ENCODE peak calls at places on chromosomes 6 and 20, in six cellular contexts. One of them, this sample, is unnamed.

GRCh38 chr6:125794342-125795137 is 3.8 kb downstream of the NCOA7 start:
- DNase-seq in fibroblast of mammary gland: peak; percentile 71
- DNase-seq in T-helper 2 cell: no peak
- DNase-seq in head of caudate nucleus: no peak
- DNase-seq in KBM-7: no peak
- DNase-seq in fibroblast of gingiva: peak; percentile 75
- DNase-seq in this sample: no peak

GRCh38 chr20:9323622-9324021 is 190.8 kb upstream of the LAMP5 start:
- DNase-seq in T-helper 2 cell: no peak
- DNase-seq in fibroblast of mammary gland: no peak
- DNase-seq in head of caudate nucleus: no peak
- DNase-seq in KBM-7: no peak
- DNase-seq in fibroblast of gingiva: no peak
- DNase-seq in this sample: no peak

GRCh38 chr6:140344149-140344913 is 969.9 kb upstream of the CITED2 start:
- DNase-seq in fibroblast of gingiva: peak; percentile 34
- DNase-seq in fibroblast of mammary gland: peak; percentile 43
- DNase-seq in KBM-7: no peak
- DNase-seq in T-helper 2 cell: no peak
- DNase-seq in head of caudate nucleus: no peak
- DNase-seq in this sample: no peak

GRCh38 chr6:134676307-134677281 is 273.3 kb downstream of the ALDH8A1 start:
- DNase-seq in fibroblast of gingiva: peak; percentile 67
- DNase-seq in T-helper 2 cell: no peak
- DNase-seq in fibroblast of mammary gland: peak; percentile 95
- DNase-seq in KBM-7: no peak
- DNase-seq in head of caudate nucleus: peak; percentile 33
- DNase-seq in this sample: no peak

GRCh38 chr6:141996823-141997222 is 135.9 kb upstream of the GJE1 start:
- DNase-seq in fibroblast of gingiva: no peak
- DNase-seq in T-helper 2 cell: no peak
- DNase-seq in KBM-7: no peak
- DNase-seq in head of caudate nucleus: no peak
- DNase-seq in fibroblast of mammary gland: no peak
- DNase-seq in this sample: no peak

GRCh38 chr6:10684618-10685017 is 9.8 kb downstream of the C6orf52 start:
- DNase-seq in fibroblast of gingiva: no peak
- DNase-seq in KBM-7: no peak
- DNase-seq in T-helper 2 cell: no peak
- DNase-seq in head of caudate nucleus: no peak
- DNase-seq in fibroblast of mammary gland: no peak
- DNase-seq in this sample: no peak

GRCh38 chr6:107360476-107360875 is 98.9 kb downstream of the PDSS2 start:
- DNase-seq in T-helper 2 cell: no peak
- DNase-seq in KBM-7: no peak
- DNase-seq in fibroblast of gingiva: peak; percentile 84
- DNase-seq in head of caudate nucleus: no peak
- DNase-seq in fibroblast of mammary gland: peak; percentile 44
- DNase-seq in this sample: no peak

GRCh38 chr20:43658068-43658722 is 8.7 kb upstream of the MYBL2 start:
- DNase-seq in head of caudate nucleus: no peak
- DNase-seq in KBM-7: no peak
- DNase-seq in fibroblast of gingiva: no peak
- DNase-seq in fibroblast of mammary gland: peak; percentile 24
- DNase-seq in T-helper 2 cell: peak; percentile 22
- DNase-seq in this sample: no peak

GRCh38 chr6:16318538-16318937 is 80.2 kb downstream of the GMPR start:
- DNase-seq in fibroblast of gingiva: peak; percentile 66
- DNase-seq in head of caudate nucleus: peak; percentile 74
- DNase-seq in T-helper 2 cell: no peak
- DNase-seq in KBM-7: no peak
- DNase-seq in fibroblast of mammary gland: peak; percentile 90
- DNase-seq in this sample: no peak

GRCh38 chr20:56285496-56285895 is 37.0 kb downstream of the MC3R start:
- DNase-seq in head of caudate nucleus: no peak
- DNase-seq in fibroblast of mammary gland: peak; percentile 4
- DNase-seq in fibroblast of gingiva: no peak
- DNase-seq in T-helper 2 cell: no peak
- DNase-seq in KBM-7: no peak
- DNase-seq in this sample: no peak

GRCh38 chr6:170533792-170534191 is 19.3 kb downstream of the PSMB1 start:
- DNase-seq in KBM-7: no peak
- DNase-seq in fibroblast of gingiva: no peak
- DNase-seq in T-helper 2 cell: no peak
- DNase-seq in head of caudate nucleus: no peak
- DNase-seq in fibroblast of mammary gland: no peak
- DNase-seq in this sample: no peak

GRCh38 chr6:127879685-127880084 is 21.2 kb downstream of the THEMIS start:
- DNase-seq in head of caudate nucleus: peak; percentile 29
- DNase-seq in KBM-7: no peak
- DNase-seq in T-helper 2 cell: peak; percentile 37
- DNase-seq in fibroblast of mammary gland: peak; percentile 7
- DNase-seq in fibroblast of gingiva: peak; percentile 9
- DNase-seq in this sample: peak; percentile 3

GRCh38 chr6:2766767-2767314 is 1.6 kb downstream of the WRNIP1 start:
- DNase-seq in fibroblast of mammary gland: no peak
- DNase-seq in T-helper 2 cell: no peak
- DNase-seq in head of caudate nucleus: no peak
- DNase-seq in fibroblast of gingiva: no peak
- DNase-seq in KBM-7: no peak
- DNase-seq in this sample: no peak

GRCh38 chr6:157258878-157259277 is 64.4 kb downstream of the TMEM242 start:
- DNase-seq in head of caudate nucleus: no peak
- DNase-seq in KBM-7: no peak
- DNase-seq in fibroblast of gingiva: no peak
- DNase-seq in fibroblast of mammary gland: no peak
- DNase-seq in T-helper 2 cell: peak; percentile 78
- DNase-seq in this sample: no peak

GRCh38 chr20:645318-646106 is 7.5 kb downstream of the SRXN1 start:
- DNase-seq in fibroblast of mammary gland: peak; percentile 54
- DNase-seq in head of caudate nucleus: peak; percentile 67
- DNase-seq in KBM-7: peak; percentile 94
- DNase-seq in fibroblast of gingiva: peak; percentile 50
- DNase-seq in T-helper 2 cell: peak; percentile 66
- DNase-seq in this sample: peak; percentile 32

GRCh38 chr20:36128463-36129176 is 25.9 kb upstream of the EPB41L1 start:
- DNase-seq in T-helper 2 cell: no peak
- DNase-seq in fibroblast of mammary gland: peak; percentile 98
- DNase-seq in head of caudate nucleus: no peak
- DNase-seq in KBM-7: no peak
- DNase-seq in fibroblast of gingiva: peak; percentile 92
- DNase-seq in this sample: no peak

GRCh38 chr6:421211-421610 is 29.7 kb downstream of the IRF4 start:
- DNase-seq in fibroblast of gingiva: no peak
- DNase-seq in head of caudate nucleus: no peak
- DNase-seq in KBM-7: no peak
- DNase-seq in T-helper 2 cell: no peak
- DNase-seq in fibroblast of mammary gland: no peak
- DNase-seq in this sample: no peak

GRCh38 chr20:36827541-36828279 is 48.2 kb upstream of the TLDC2 start:
- DNase-seq in T-helper 2 cell: peak; percentile 87
- DNase-seq in fibroblast of gingiva: peak; percentile 70
- DNase-seq in KBM-7: no peak
- DNase-seq in head of caudate nucleus: no peak
- DNase-seq in fibroblast of mammary gland: no peak
- DNase-seq in this sample: no peak

GRCh38 chr20:63114693-63115069 is 101.2 kb downstream of the YTHDF1 start:
- DNase-seq in T-helper 2 cell: no peak
- DNase-seq in head of caudate nucleus: no peak
- DNase-seq in fibroblast of mammary gland: no peak
- DNase-seq in fibroblast of gingiva: no peak
- DNase-seq in KBM-7: no peak
- DNase-seq in this sample: no peak

GRCh38 chr6:43481591-43482242 is 4.3 kb downstream of the TJAP1 start:
- DNase-seq in head of caudate nucleus: no peak
- DNase-seq in fibroblast of gingiva: no peak
- DNase-seq in T-helper 2 cell: no peak
- DNase-seq in fibroblast of mammary gland: no peak
- DNase-seq in KBM-7: no peak
- DNase-seq in this sample: no peak

GRCh38 chr6:4133941-4134838 is 1.2 kb downstream of the ECI2 start:
- DNase-seq in head of caudate nucleus: peak; percentile 24
- DNase-seq in fibroblast of mammary gland: peak; percentile 25
- DNase-seq in T-helper 2 cell: peak; percentile 65
- DNase-seq in KBM-7: peak; percentile 41
- DNase-seq in fibroblast of gingiva: no peak
- DNase-seq in this sample: no peak

GRCh38 chr6:133724726-133725125 is 164.2 kb upstream of the TCF21 start:
- DNase-seq in head of caudate nucleus: no peak
- DNase-seq in fibroblast of gingiva: peak; percentile 42
- DNase-seq in T-helper 2 cell: no peak
- DNase-seq in fibroblast of mammary gland: peak; percentile 51
- DNase-seq in KBM-7: no peak
- DNase-seq in this sample: no peak

GRCh38 chr6:75381878-75382633 is 97.5 kb upstream of the TMEM30A start:
- DNase-seq in fibroblast of gingiva: peak; percentile 26
- DNase-seq in KBM-7: no peak
- DNase-seq in T-helper 2 cell: no peak
- DNase-seq in fibroblast of mammary gland: peak; percentile 34
- DNase-seq in head of caudate nucleus: no peak
- DNase-seq in this sample: no peak

GRCh38 chr6:25295651-25296050 is 16.5 kb downstream of the CARMIL1 start:
- DNase-seq in fibroblast of gingiva: no peak
- DNase-seq in fibroblast of mammary gland: peak; percentile 56
- DNase-seq in T-helper 2 cell: no peak
- DNase-seq in KBM-7: no peak
- DNase-seq in head of caudate nucleus: no peak
- DNase-seq in this sample: no peak

GRCh38 chr20:62241501-62241900 is 3.2 kb downstream of the OSBPL2 start:
- DNase-seq in fibroblast of gingiva: no peak
- DNase-seq in T-helper 2 cell: no peak
- DNase-seq in head of caudate nucleus: no peak
- DNase-seq in KBM-7: no peak
- DNase-seq in fibroblast of mammary gland: no peak
- DNase-seq in this sample: no peak

GRCh38 chr6:32153252-32153834 is 598 bp upstream of the PPT2 start:
- DNase-seq in head of caudate nucleus: peak; percentile 23
- DNase-seq in T-helper 2 cell: no peak
- DNase-seq in KBM-7: no peak
- DNase-seq in fibroblast of mammary gland: peak; percentile 38
- DNase-seq in fibroblast of gingiva: peak; percentile 45
- DNase-seq in this sample: no peak

GRCh38 chr6:21138359-21139094 is 455.0 kb upstream of the SOX4 start:
- DNase-seq in T-helper 2 cell: no peak
- DNase-seq in KBM-7: no peak
- DNase-seq in fibroblast of mammary gland: peak; percentile 47
- DNase-seq in fibroblast of gingiva: no peak
- DNase-seq in head of caudate nucleus: no peak
- DNase-seq in this sample: no peak

GRCh38 chr6:112298021-112298745 is 43.8 kb upstream of the LAMA4 start:
- DNase-seq in T-helper 2 cell: no peak
- DNase-seq in fibroblast of mammary gland: peak; percentile 97
- DNase-seq in head of caudate nucleus: peak; percentile 38
- DNase-seq in KBM-7: no peak
- DNase-seq in fibroblast of gingiva: peak; percentile 94
- DNase-seq in this sample: no peak

GRCh38 chr6:17349437-17349836 is 44.0 kb upstream of the CAP2 start:
- DNase-seq in fibroblast of mammary gland: no peak
- DNase-seq in KBM-7: no peak
- DNase-seq in fibroblast of gingiva: peak; percentile 73
- DNase-seq in T-helper 2 cell: no peak
- DNase-seq in head of caudate nucleus: no peak
- DNase-seq in this sample: no peak

GRCh38 chr6:158518196-158519127 is 41.4 kb upstream of the TMEM181 start:
- DNase-seq in fibroblast of gingiva: peak; percentile 82
- DNase-seq in fibroblast of mammary gland: peak; percentile 83
- DNase-seq in T-helper 2 cell: peak; percentile 93
- DNase-seq in KBM-7: peak; percentile 77
- DNase-seq in head of caudate nucleus: peak; percentile 80
- DNase-seq in this sample: peak; percentile 23

GRCh38 chr6:35401514-35401913 is 50.6 kb upstream of the FANCE start:
- DNase-seq in fibroblast of gingiva: no peak
- DNase-seq in head of caudate nucleus: no peak
- DNase-seq in fibroblast of mammary gland: no peak
- DNase-seq in KBM-7: no peak
- DNase-seq in T-helper 2 cell: no peak
- DNase-seq in this sample: no peak

GRCh38 chr6:22236626-22237414 is 60.0 kb downstream of the PRL start:
- DNase-seq in KBM-7: no peak
- DNase-seq in fibroblast of mammary gland: peak; percentile 99
- DNase-seq in T-helper 2 cell: no peak
- DNase-seq in fibroblast of gingiva: peak; percentile 96
- DNase-seq in head of caudate nucleus: no peak
- DNase-seq in this sample: no peak

GRCh38 chr6:75600694-75601265 is 900 bp upstream of the SENP6 start:
- DNase-seq in T-helper 2 cell: peak; percentile 41
- DNase-seq in fibroblast of gingiva: no peak
- DNase-seq in fibroblast of mammary gland: peak; percentile 28
- DNase-seq in head of caudate nucleus: no peak
- DNase-seq in KBM-7: peak; percentile 33
- DNase-seq in this sample: no peak

GRCh38 chr20:23179766-23180403 is 93.8 kb upstream of the CD93 start:
- DNase-seq in head of caudate nucleus: no peak
- DNase-seq in T-helper 2 cell: no peak
- DNase-seq in fibroblast of gingiva: no peak
- DNase-seq in KBM-7: no peak
- DNase-seq in fibroblast of mammary gland: peak; percentile 58
- DNase-seq in this sample: no peak

GRCh38 chr6:111367393-111368088 is 115.5 kb downstream of the REV3L start:
- DNase-seq in KBM-7: no peak
- DNase-seq in head of caudate nucleus: no peak
- DNase-seq in fibroblast of mammary gland: peak; percentile 14
- DNase-seq in fibroblast of gingiva: no peak
- DNase-seq in T-helper 2 cell: peak; percentile 88
- DNase-seq in this sample: no peak

GRCh38 chr6:15090145-15090579 is 155.7 kb upstream of the JARID2 start:
- DNase-seq in fibroblast of gingiva: no peak
- DNase-seq in fibroblast of mammary gland: peak; percentile 18
- DNase-seq in head of caudate nucleus: no peak
- DNase-seq in T-helper 2 cell: no peak
- DNase-seq in KBM-7: no peak
- DNase-seq in this sample: no peak

This sample was measured in effector CD4-positive, alpha-beta T cell.